ENCODE peak calls at places on chromosomes 7 and 10, in nine cellular contexts. One of them, this sample, is unnamed.

GRCh38 chr7:70569335-70569819 is 562.6 kb upstream of the GALNT17 start:
- DNase-seq in fibroblast of the aortic adventitia: no peak
- DNase-seq in HepG2: no peak
- DNase-seq in GM04503: no peak
- DNase-seq in Daoy: no peak
- DNase-seq in body of pancreas: no peak
- DNase-seq in heart left ventricle: no peak
- DNase-seq in HCEC 1CT: no peak
- DNase-seq in NCI-H774: no peak
- DNase-seq in this sample: peak; percentile 39

GRCh38 chr10:53716156-53716555 is 943.6 kb upstream of the MBL2 start:
- DNase-seq in GM04503: no peak
- DNase-seq in NCI-H774: no peak
- DNase-seq in heart left ventricle: no peak
- DNase-seq in HepG2: no peak
- DNase-seq in body of pancreas: no peak
- DNase-seq in fibroblast of the aortic adventitia: no peak
- DNase-seq in HCEC 1CT: no peak
- DNase-seq in Daoy: no peak
- DNase-seq in this sample: no peak

GRCh38 chr7:35570926-35571325 is 124.0 kb downstream of the HERPUD2 start:
- DNase-seq in heart left ventricle: no peak
- DNase-seq in body of pancreas: no peak
- DNase-seq in NCI-H774: no peak
- DNase-seq in Daoy: no peak
- DNase-seq in HCEC 1CT: no peak
- DNase-seq in GM04503: no peak
- DNase-seq in fibroblast of the aortic adventitia: no peak
- DNase-seq in HepG2: no peak
- DNase-seq in this sample: no peak

GRCh38 chr10:126124923-126125322 is 228.6 kb downstream of the FANK1 start:
- DNase-seq in NCI-H774: no peak
- DNase-seq in Daoy: no peak
- DNase-seq in body of pancreas: no peak
- DNase-seq in HCEC 1CT: no peak
- DNase-seq in heart left ventricle: no peak
- DNase-seq in fibroblast of the aortic adventitia: peak; percentile 69
- DNase-seq in HepG2: no peak
- DNase-seq in GM04503: no peak
- DNase-seq in this sample: no peak

GRCh38 chr10:71143610-71144009 is 68.8 kb upstream of the UNC5B start:
- DNase-seq in GM04503: no peak
- DNase-seq in NCI-H774: no peak
- DNase-seq in heart left ventricle: no peak
- DNase-seq in HepG2: no peak
- DNase-seq in body of pancreas: no peak
- DNase-seq in HCEC 1CT: no peak
- DNase-seq in fibroblast of the aortic adventitia: no peak
- DNase-seq in Daoy: no peak
- DNase-seq in this sample: no peak

GRCh38 chr10:34748357-34748756 is 66.7 kb downstream of the PARD3 start:
- DNase-seq in HepG2: no peak
- DNase-seq in body of pancreas: no peak
- DNase-seq in heart left ventricle: no peak
- DNase-seq in HCEC 1CT: no peak
- DNase-seq in Daoy: no peak
- DNase-seq in GM04503: no peak
- DNase-seq in fibroblast of the aortic adventitia: no peak
- DNase-seq in NCI-H774: no peak
- DNase-seq in this sample: no peak

GRCh38 chr7:16428672-16429071 is 7.3 kb upstream of the CRPPA start:
- DNase-seq in fibroblast of the aortic adventitia: peak; percentile 79
- DNase-seq in HCEC 1CT: peak; percentile 80
- DNase-seq in GM04503: no peak
- DNase-seq in NCI-H774: no peak
- DNase-seq in Daoy: peak; percentile 55
- DNase-seq in heart left ventricle: no peak
- DNase-seq in body of pancreas: no peak
- DNase-seq in HepG2: no peak
- DNase-seq in this sample: no peak

GRCh38 chr10:15084502-15084922 is 4.1 kb downstream of the ACBD7 start:
- DNase-seq in NCI-H774: peak; percentile 86
- DNase-seq in heart left ventricle: peak; percentile 50
- DNase-seq in GM04503: peak; percentile 90
- DNase-seq in HCEC 1CT: peak; percentile 92
- DNase-seq in Daoy: peak; percentile 90
- DNase-seq in fibroblast of the aortic adventitia: peak; percentile 98
- DNase-seq in HepG2: peak; percentile 98
- DNase-seq in body of pancreas: peak; percentile 51
- DNase-seq in this sample: peak; percentile 10

GRCh38 chr10:21751341-21752310 is 217.6 kb downstream of the MLLT10 start:
- DNase-seq in body of pancreas: no peak
- DNase-seq in HepG2: no peak
- DNase-seq in GM04503: no peak
- DNase-seq in heart left ventricle: no peak
- DNase-seq in fibroblast of the aortic adventitia: no peak
- DNase-seq in Daoy: no peak
- DNase-seq in HCEC 1CT: no peak
- DNase-seq in NCI-H774: no peak
- DNase-seq in this sample: no peak

This sample was measured in NCI-H1105 treated with DMSO at 0.1 percent for 48 hours.